ENCODE peak calls at places on chromosomes 12 and 14, in four cellular contexts. R is A549, B is K562, H is HepG2. Y is an unnamed sample.

GRCh38 chr14:34436118-34436905 is 25.7 kb downstream of the SPTSSA start:
- DNase-seq in R (no peak), B (no peak), H (peak; percentile 55), Y (no peak)

GRCh38 chr12:19937161-19937560 is 431.2 kb upstream of the PDE3A start:
- DNase-seq in R (no peak), B (no peak), H (no peak), Y (no peak)

GRCh38 chr12:123363743-123364531 is 710 bp downstream of the SBNO1 start:
- DNase-seq in R (peak; percentile 52), B (peak; percentile 37), H (peak; percentile 47), Y (peak; percentile 22)

GRCh38 chr14:98819132-98819866 is 452.7 kb downstream of the BCL11B start:
- DNase-seq in R (no peak), B (no peak), H (no peak), Y (peak; percentile 87)

GRCh38 chr12:12983420-12984035 is 16.5 kb downstream of the HEBP1 start:
- DNase-seq in R (peak; percentile 73), B (peak; percentile 26), H (peak; percentile 30), Y (no peak)

GRCh38 chr12:119859241-119859640 is 17.9 kb downstream of the CIT start:
- DNase-seq in R (no peak), B (no peak), H (no peak), Y (no peak)

GRCh38 chr14:77158175-77158908 is 16.8 kb upstream of the ZDHHC22 start:
- DNase-seq in R (peak; percentile 52), B (peak; percentile 51), H (no peak), Y (peak; percentile 39)

GRCh38 chr14:30855345-30856037 is 18.9 kb upstream of the COCH start:
- DNase-seq in R (no peak), B (no peak), H (no peak), Y (no peak)

GRCh38 chr12:93198086-93198485 is 179.6 kb upstream of the NUDT4 start:
- DNase-seq in R (peak; percentile 83), B (no peak), H (peak; percentile 39), Y (no peak)

GRCh38 chr12:42163913-42164312 is 19.2 kb upstream of the GXYLT1 start:
- DNase-seq in R (peak; percentile 46), B (no peak), H (no peak), Y (no peak)

GRCh38 chr12:92107621-92108131 is 38.0 kb downstream of the BTG1 start:
- DNase-seq in R (no peak), B (no peak), H (no peak), Y (peak; percentile 14)

GRCh38 chr12:47874316-47874715 is 30.5 kb downstream of the VDR start:
- DNase-seq in R (no peak), B (no peak), H (no peak), Y (no peak)

GRCh38 chr12:75488553-75488952 is 8.0 kb downstream of the GLIPR1 start:
- DNase-seq in R (peak; percentile 59), B (peak; percentile 53), H (peak; percentile 12), Y (peak; percentile 34)

GRCh38 chr14:63078606-63079005 is 33.3 kb upstream of the KCNH5 start:
- DNase-seq in R (no peak), B (no peak), H (no peak), Y (no peak)

GRCh38 chr12:121805800-121806555 is 2.2 kb downstream of the SETD1B start:
- DNase-seq in R (peak; percentile 48), B (peak; percentile 29), H (no peak), Y (no peak)

GRCh38 chr14:101248056-101248725 is 313.1 kb upstream of the DIO3 start:
- DNase-seq in R (no peak), B (no peak), H (no peak), Y (no peak)

GRCh38 chr12:74514098-74514872 is 23.4 kb upstream of the ATXN7L3B start:
- DNase-seq in R (no peak), B (peak; percentile 4), H (peak; percentile 0), Y (peak; percentile 8)

GRCh38 chr14:39174560-39175444 is at the start of gene PNN:
- DNase-seq in R (peak; percentile 100), B (peak; percentile 93), H (peak; percentile 100), Y (peak; percentile 97)

GRCh38 chr12:64407342-64408223 is 3.4 kb downstream of the XPOT start:
- DNase-seq in R (no peak), B (peak; percentile 16), H (no peak), Y (no peak)

GRCh38 chr12:64404470-64405446 is 566 bp downstream of the XPOT start:
- DNase-seq in R (peak; percentile 83), B (peak; percentile 78), H (peak; percentile 71), Y (peak; percentile 62)

GRCh38 chr12:64400041-64400440 is 4.2 kb upstream of the XPOT start:
- DNase-seq in R (peak; percentile 40), B (peak; percentile 46), H (no peak), Y (no peak)

GRCh38 chr12:64403708-64404469 is at the start of gene XPOT:
- DNase-seq in R (peak; percentile 99), B (peak; percentile 93), H (peak; percentile 92), Y (peak; percentile 93)

DNA sequence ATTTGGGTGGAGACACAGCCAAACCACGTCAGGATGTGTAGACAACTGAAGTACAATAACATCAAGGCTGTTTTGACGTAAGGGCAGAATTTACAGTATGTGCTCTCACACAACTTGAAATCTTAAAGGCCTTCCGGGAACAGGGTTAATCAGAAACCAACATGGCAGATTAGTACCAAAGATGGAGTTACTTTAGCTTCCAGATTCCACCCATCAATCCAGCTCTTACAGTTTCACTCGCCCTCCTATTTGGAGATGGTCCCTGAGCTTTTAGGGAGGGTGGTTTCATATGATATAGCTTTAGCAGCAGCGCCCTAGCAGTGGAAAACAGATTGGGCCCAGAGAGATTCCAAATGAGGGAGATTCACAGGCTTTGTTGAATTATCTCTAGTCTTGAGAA is 2.0 kb upstream of the XPOT start:
- DNase-seq in R (no peak), B (no peak), H (no peak), Y (no peak)
- TF ChIP-seq NR3C1 in R (no peak), B (no peak), H (no peak), Y (no peak)

GRCh38 chr12:84637926-84638325 is 274.7 kb downstream of the SLC6A15 start:
- DNase-seq in R (no peak), B (no peak), H (no peak), Y (no peak)
- TF ChIP-seq NR3C1 in R (no peak), B (no peak), H (no peak), Y (no peak)

GRCh38 chr12:6852651-6853354 is 853 bp downstream of the USP5 start:
- DNase-seq in R (peak; percentile 59), B (peak; percentile 62), H (peak; percentile 35), Y (peak; percentile 53)
- TF ChIP-seq NR3C1 in R (no peak), B (no peak), H (no peak), Y (no peak)

GRCh38 chr12:29104495-29104894 is 44.6 kb upstream of the FAR2 start:
- DNase-seq in R (no peak), B (no peak), H (no peak), Y (no peak)

GRCh38 chr12:29102739-29103138 is 46.3 kb upstream of the FAR2 start:
- DNase-seq in R (no peak), B (no peak), H (no peak), Y (no peak)

DNA sequence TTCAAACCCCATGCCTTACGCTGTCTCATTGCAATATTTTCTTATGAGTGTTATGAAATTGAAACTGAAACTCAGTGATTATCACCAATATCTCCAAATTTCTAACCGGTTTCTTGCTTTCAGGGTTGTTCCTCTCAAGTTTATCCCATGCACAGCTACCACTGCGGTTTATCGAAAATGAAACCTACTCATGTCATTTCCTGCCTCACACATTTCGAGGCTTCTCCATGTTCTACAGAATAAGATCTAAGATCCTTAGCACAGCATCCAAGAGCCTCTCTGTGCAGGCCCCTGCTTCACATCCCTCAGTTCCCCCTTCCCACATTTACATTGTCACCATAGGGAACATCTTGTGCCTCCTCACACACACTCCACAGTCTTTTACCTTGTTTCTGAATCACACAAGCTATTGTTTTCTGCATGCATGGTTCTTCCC is 45.5 kb upstream of the FAR2 start:
- DNase-seq in R (no peak), B (no peak), H (no peak), Y (no peak)
- TF ChIP-seq NR3C1 in R (no peak), B (no peak), H (no peak), Y (no peak)

DNA sequence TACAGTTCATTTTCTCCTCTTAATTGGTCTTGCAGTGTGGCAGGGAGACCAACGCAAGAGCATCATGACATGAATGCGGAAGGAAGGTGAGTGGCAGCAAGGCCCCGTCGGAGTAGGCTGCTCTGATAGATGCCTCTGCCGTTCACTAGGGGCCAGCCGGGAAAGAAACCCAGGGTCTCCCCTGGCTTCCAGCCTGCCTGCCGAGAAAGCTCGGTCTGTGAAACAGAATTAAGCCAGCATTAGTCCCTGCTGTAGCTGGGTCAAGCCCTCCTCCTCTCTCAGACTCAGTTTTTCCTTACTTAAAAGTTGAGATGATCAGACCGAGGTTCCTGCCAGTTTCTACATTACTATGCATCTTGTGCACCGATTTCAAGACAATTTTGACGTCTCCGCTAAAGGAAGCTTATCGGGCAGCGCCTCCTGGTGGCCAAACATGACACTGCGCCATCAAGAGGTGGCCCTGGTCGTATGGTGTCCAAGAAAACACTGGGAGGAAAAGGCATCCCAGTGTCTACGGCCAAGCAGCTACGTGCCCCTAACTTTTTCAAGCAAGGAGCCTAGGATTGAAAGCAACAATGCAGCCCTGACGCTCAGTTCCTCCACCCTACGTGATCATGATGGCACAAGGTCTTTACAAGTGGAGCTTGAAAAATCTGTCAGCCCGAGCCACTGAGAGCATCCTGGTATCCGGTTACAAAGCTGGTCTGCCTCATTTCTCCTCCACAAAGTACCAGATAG is 131.6 kb downstream of the KSR2 start:
- DNase-seq in R (peak; percentile 84), B (peak; percentile 65), H (peak; percentile 35), Y (peak; percentile 92)
- TF ChIP-seq NR3C1 in R (no peak), B (no peak), H (no peak), Y (no peak)

GRCh38 chr12:66240106-66240820 is 51.2 kb downstream of the IRAK3 start:
- DNase-seq in R (no peak), B (no peak), H (no peak), Y (no peak)
- TF ChIP-seq NR3C1 in R (no peak), B (no peak), H (no peak), Y (no peak)